ENCODE peak calls at places on chromosomes 12 and 14, in seven cellular contexts. D, I, B, Y, A, Q and X are unnamed samples.

GRCh38 chr12:11976005-11976404 is 94.7 kb upstream of the BCL2L14 start:
- DNase-seq in D (no peak), I (no peak), B (no peak), Y (no peak), A (no peak), Q (no peak), X (no peak)

GRCh38 chr14:54251356-54251755 is 145.5 kb upstream of the CDKN3 start:
- DNase-seq in D (no peak), I (no peak), B (no peak), Y (no peak), A (no peak), Q (no peak), X (no peak)

GRCh38 chr12:65123435-65124063 is 2.4 kb upstream of the WIF1 start:
- DNase-seq in D (peak; percentile 33), I (peak; percentile 51), B (peak; percentile 18), Y (no peak), A (peak; percentile 40), Q (peak; percentile 22), X (no peak)

GRCh38 chr14:73896521-73896920 is 9.9 kb downstream of the ZNF410 start:
- DNase-seq in D (no peak), I (no peak), B (no peak), Y (no peak), A (peak; percentile 39), Q (no peak), X (no peak)

GRCh38 chr14:97107070-97107469 is 309.9 kb downstream of the VRK1 start:
- DNase-seq in D (peak; percentile 46), I (peak; percentile 34), B (no peak), Y (peak; percentile 21), A (no peak), Q (peak; percentile 41), X (no peak)

GRCh38 chr14:70640938-70641547 is 673 bp upstream of the TTC9 start:
- DNase-seq in D (peak; percentile 13), I (peak; percentile 47), B (peak; percentile 78), Y (no peak), A (peak; percentile 6), Q (peak; percentile 60), X (no peak)

GRCh38 chr12:97223419-97223818 is 239.2 kb upstream of the RMST start:
- DNase-seq in D (no peak), I (no peak), B (peak; percentile 12), Y (no peak), A (no peak), Q (no peak), X (no peak)

GRCh38 chr14:65462411-65462810 is 49.9 kb downstream of the FUT8 start:
- DNase-seq in D (no peak), I (no peak), B (peak; percentile 70), Y (peak; percentile 14), A (no peak), Q (no peak), X (no peak)

GRCh38 chr14:39673141-39674133 is 241.2 kb upstream of the FBXO33 start:
- DNase-seq in D (no peak), I (no peak), B (no peak), Y (no peak), A (no peak), Q (peak; percentile 15), X (no peak)

GRCh38 chr12:82645414-82645813 is 41.3 kb upstream of the TMTC2 start:
- DNase-seq in D (no peak), I (no peak), B (no peak), Y (no peak), A (no peak), Q (no peak), X (no peak)